ENCODE peak calls at places on chromosome 13, in nine cellular contexts. One of them, this sample, is unnamed.

GRCh38 chr13:19984430-19985218 is 26.1 kb downstream of the ZMYM2 start:
- DNase-seq in caudate nucleus: no peak
- DNase-seq in sigmoid colon: no peak
- DNase-seq in heart left ventricle: no peak
- DNase-seq in prostate gland: no peak
- DNase-seq in aorta: no peak
- DNase-seq in psoas muscle: no peak
- DNase-seq in testis: no peak
- DNase-seq in AG04450: peak; percentile 32
- DNase-seq in this sample: no peak

GRCh38 chr13:99658266-99658991 is 157.2 kb downstream of the TM9SF2 start:
- DNase-seq in caudate nucleus: peak; percentile 67
- DNase-seq in sigmoid colon: peak; percentile 72
- DNase-seq in heart left ventricle: peak; percentile 60
- DNase-seq in prostate gland: peak; percentile 14
- DNase-seq in aorta: peak; percentile 67
- DNase-seq in psoas muscle: peak; percentile 59
- DNase-seq in testis: peak; percentile 58
- DNase-seq in AG04450: no peak
- DNase-seq in this sample: peak; percentile 71

GRCh38 chr13:113015826-113016525 is 47.0 kb downstream of the MCF2L start:
- DNase-seq in caudate nucleus: no peak
- DNase-seq in sigmoid colon: no peak
- DNase-seq in heart left ventricle: no peak
- DNase-seq in prostate gland: no peak
- DNase-seq in aorta: peak; percentile 38
- DNase-seq in psoas muscle: no peak
- DNase-seq in testis: no peak
- DNase-seq in AG04450: no peak
- DNase-seq in this sample: no peak

GRCh38 chr13:111209613-111210012 is 94.5 kb downstream of the ARHGEF7 start:
- DNase-seq in caudate nucleus: no peak
- DNase-seq in sigmoid colon: no peak
- DNase-seq in heart left ventricle: no peak
- DNase-seq in prostate gland: no peak
- DNase-seq in aorta: no peak
- DNase-seq in psoas muscle: no peak
- DNase-seq in testis: no peak
- DNase-seq in AG04450: no peak
- DNase-seq in this sample: no peak

GRCh38 chr13:112842343-112842856 is 126.6 kb upstream of the MCF2L start:
- DNase-seq in caudate nucleus: no peak
- DNase-seq in sigmoid colon: no peak
- DNase-seq in heart left ventricle: peak; percentile 59
- DNase-seq in prostate gland: no peak
- DNase-seq in aorta: no peak
- DNase-seq in psoas muscle: peak; percentile 80
- DNase-seq in testis: peak; percentile 56
- DNase-seq in AG04450: no peak
- DNase-seq in this sample: peak; percentile 77

GRCh38 chr13:25906211-25906661 is 145.6 kb downstream of the SHISA2 start:
- DNase-seq in caudate nucleus: no peak
- DNase-seq in sigmoid colon: no peak
- DNase-seq in heart left ventricle: no peak
- DNase-seq in prostate gland: no peak
- DNase-seq in aorta: no peak
- DNase-seq in psoas muscle: no peak
- DNase-seq in testis: no peak
- DNase-seq in AG04450: no peak
- DNase-seq in this sample: no peak

GRCh38 chr13:65468628-65469027 is 1761.5 kb downstream of the PCDH9 start:
- DNase-seq in caudate nucleus: no peak
- DNase-seq in sigmoid colon: no peak
- DNase-seq in heart left ventricle: no peak
- DNase-seq in prostate gland: no peak
- DNase-seq in aorta: no peak
- DNase-seq in psoas muscle: no peak
- DNase-seq in testis: no peak
- DNase-seq in AG04450: no peak
- DNase-seq in this sample: no peak

GRCh38 chr13:110780410-110780809 is 66.9 kb downstream of the ING1 start:
- DNase-seq in caudate nucleus: no peak
- DNase-seq in sigmoid colon: no peak
- DNase-seq in heart left ventricle: no peak
- DNase-seq in prostate gland: no peak
- DNase-seq in aorta: no peak
- DNase-seq in psoas muscle: no peak
- DNase-seq in testis: no peak
- DNase-seq in AG04450: no peak
- DNase-seq in this sample: no peak

GRCh38 chr13:91216928-91217700 is 130.4 kb upstream of the MIR17HG start:
- DNase-seq in caudate nucleus: no peak
- DNase-seq in sigmoid colon: no peak
- DNase-seq in heart left ventricle: no peak
- DNase-seq in prostate gland: no peak
- DNase-seq in aorta: no peak
- DNase-seq in psoas muscle: no peak
- DNase-seq in testis: no peak
- DNase-seq in AG04450: no peak
- DNase-seq in this sample: no peak

GRCh38 chr13:45257638-45258338 is 56.9 kb upstream of the KCTD4 start:
- DNase-seq in caudate nucleus: no peak
- DNase-seq in sigmoid colon: no peak
- DNase-seq in heart left ventricle: no peak
- DNase-seq in prostate gland: no peak
- DNase-seq in aorta: no peak
- DNase-seq in psoas muscle: no peak
- DNase-seq in testis: no peak
- DNase-seq in AG04450: no peak
- DNase-seq in this sample: no peak

GRCh38 chr13:101323601-101324000 is 92.7 kb downstream of the NALCN start:
- DNase-seq in caudate nucleus: no peak
- DNase-seq in sigmoid colon: no peak
- DNase-seq in heart left ventricle: no peak
- DNase-seq in prostate gland: no peak
- DNase-seq in aorta: no peak
- DNase-seq in psoas muscle: no peak
- DNase-seq in testis: no peak
- DNase-seq in AG04450: no peak
- DNase-seq in this sample: no peak

GRCh38 chr13:101326710-101327109 is 89.6 kb downstream of the NALCN start:
- DNase-seq in caudate nucleus: no peak
- DNase-seq in sigmoid colon: no peak
- DNase-seq in heart left ventricle: no peak
- DNase-seq in prostate gland: no peak
- DNase-seq in aorta: no peak
- DNase-seq in psoas muscle: no peak
- DNase-seq in testis: no peak
- DNase-seq in AG04450: no peak
- DNase-seq in this sample: no peak

GRCh38 chr13:101327844-101328243 is 88.5 kb downstream of the NALCN start:
- DNase-seq in caudate nucleus: no peak
- DNase-seq in sigmoid colon: no peak
- DNase-seq in heart left ventricle: no peak
- DNase-seq in prostate gland: no peak
- DNase-seq in aorta: no peak
- DNase-seq in psoas muscle: no peak
- DNase-seq in testis: no peak
- DNase-seq in AG04450: no peak
- DNase-seq in this sample: no peak

DNA sequence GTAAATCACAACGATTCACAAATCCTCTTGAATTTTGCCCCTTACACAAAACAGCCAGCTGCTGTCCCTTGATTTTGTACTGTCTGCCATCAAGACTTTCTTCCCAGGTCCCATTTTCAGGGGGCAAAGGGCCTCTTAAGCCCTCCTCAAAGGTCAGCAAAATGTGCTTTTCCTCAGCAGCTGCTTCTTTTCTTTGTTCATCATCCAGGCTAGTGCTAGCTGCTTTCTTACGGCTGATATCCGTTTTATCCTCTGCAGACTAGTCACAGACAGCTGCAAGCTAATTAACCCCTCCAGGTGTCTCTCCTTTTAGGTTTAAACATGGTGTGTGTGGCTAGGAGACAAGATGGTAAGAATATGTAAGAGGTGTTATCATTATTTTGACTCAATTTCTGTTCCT is 90.9 kb downstream of the NALCN start:
- DNase-seq in caudate nucleus: no peak
- DNase-seq in sigmoid colon: no peak
- DNase-seq in heart left ventricle: no peak
- DNase-seq in prostate gland: no peak
- DNase-seq in aorta: no peak
- DNase-seq in psoas muscle: no peak
- DNase-seq in testis: no peak
- DNase-seq in AG04450: no peak
- DNase-seq in this sample: no peak
- H3K27ac ChIP-seq in caudate nucleus: no peak overlapping the region
- H3K27ac ChIP-seq in sigmoid colon: no peak overlapping the region
- H3K27ac ChIP-seq in heart left ventricle: no peak overlapping the region
- H3K27ac ChIP-seq in prostate gland: no peak overlapping the region
- H3K27ac ChIP-seq in aorta: no peak overlapping the region
- H3K27ac ChIP-seq in psoas muscle: no peak overlapping the region
- H3K27ac ChIP-seq in testis: no peak overlapping the region
- H3K27ac ChIP-seq in AG04450: no peak overlapping the region
- H3K27ac ChIP-seq in this sample: no peak overlapping the region

DNA sequence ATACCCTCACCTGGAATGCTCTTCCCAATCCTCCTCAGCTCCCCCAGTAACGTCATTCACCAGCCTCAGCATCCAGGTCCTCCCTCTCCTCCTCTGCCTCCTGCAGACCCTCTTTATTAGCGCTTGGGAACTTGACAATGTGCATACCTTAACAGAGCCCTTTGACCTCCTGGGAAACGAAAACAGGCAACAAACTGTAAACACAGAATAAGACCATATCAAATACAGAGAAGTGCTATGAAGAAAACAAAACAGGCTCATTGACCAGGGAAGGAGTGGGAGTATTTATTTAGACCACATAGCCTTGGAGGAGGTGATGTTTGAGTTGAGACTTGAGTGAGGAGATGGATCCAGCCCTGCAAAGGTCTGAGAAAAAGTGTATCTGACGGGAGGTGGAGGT is 107.9 kb upstream of the SLC7A1 start:
- DNase-seq in caudate nucleus: no peak
- DNase-seq in sigmoid colon: no peak
- DNase-seq in heart left ventricle: no peak
- DNase-seq in prostate gland: no peak
- DNase-seq in aorta: no peak
- DNase-seq in psoas muscle: no peak
- DNase-seq in testis: no peak
- DNase-seq in AG04450: no peak
- DNase-seq in this sample: no peak
- H3K27ac ChIP-seq in caudate nucleus: no peak overlapping the region
- H3K27ac ChIP-seq in sigmoid colon: no peak overlapping the region
- H3K27ac ChIP-seq in heart left ventricle: no peak overlapping the region
- H3K27ac ChIP-seq in prostate gland: no peak overlapping the region
- H3K27ac ChIP-seq in aorta: no peak overlapping the region
- H3K27ac ChIP-seq in psoas muscle: no peak overlapping the region
- H3K27ac ChIP-seq in testis: no peak overlapping the region
- H3K27ac ChIP-seq in AG04450: no peak overlapping the region
- H3K27ac ChIP-seq in this sample: no peak overlapping the region

DNA sequence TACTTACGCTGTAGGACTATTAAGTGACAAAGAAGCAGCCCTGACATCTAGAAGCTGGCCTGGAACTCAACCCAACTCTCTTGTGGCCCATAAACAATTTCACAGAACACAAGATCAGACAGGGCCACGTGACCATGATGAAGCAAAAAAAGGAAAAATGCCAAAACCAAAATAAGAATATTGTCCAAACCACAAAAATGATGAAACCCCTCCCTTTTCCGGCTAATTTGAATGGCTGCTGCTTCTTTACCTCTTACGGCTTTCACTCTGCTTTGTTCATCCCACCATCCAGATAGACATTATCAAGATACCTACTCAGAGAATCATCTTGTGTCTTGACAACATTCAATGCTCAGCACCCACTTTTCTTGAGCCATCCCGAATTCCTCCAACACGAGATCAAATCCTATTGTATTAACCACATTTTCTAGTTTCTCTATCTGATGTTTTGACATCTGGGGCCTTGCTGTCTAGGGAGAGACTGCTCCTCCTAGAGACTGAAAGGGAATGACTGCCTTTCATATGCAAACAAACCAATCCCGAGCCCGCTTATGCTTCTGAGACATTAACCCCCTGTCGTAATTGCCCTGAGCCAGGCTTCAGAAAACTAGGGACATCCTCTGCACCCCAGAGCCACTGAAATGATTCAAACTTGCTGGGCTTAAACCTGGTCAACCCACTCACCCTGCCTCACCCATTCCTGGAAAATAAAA is 186.3 kb downstream of the TDRD3 start:
- DNase-seq in caudate nucleus: no peak
- DNase-seq in sigmoid colon: no peak
- DNase-seq in heart left ventricle: no peak
- DNase-seq in prostate gland: no peak
- DNase-seq in aorta: no peak
- DNase-seq in psoas muscle: no peak
- DNase-seq in testis: no peak
- DNase-seq in AG04450: no peak
- DNase-seq in this sample: no peak
- H3K27ac ChIP-seq in caudate nucleus: no peak overlapping the region
- H3K27ac ChIP-seq in sigmoid colon: no peak overlapping the region
- H3K27ac ChIP-seq in heart left ventricle: no peak overlapping the region
- H3K27ac ChIP-seq in prostate gland: no peak overlapping the region
- H3K27ac ChIP-seq in aorta: no peak overlapping the region
- H3K27ac ChIP-seq in psoas muscle: no peak overlapping the region
- H3K27ac ChIP-seq in testis: no peak overlapping the region
- H3K27ac ChIP-seq in AG04450: no peak overlapping the region
- H3K27ac ChIP-seq in this sample: no peak overlapping the region

GRCh38 chr13:46405457-46405856 is 18.4 kb upstream of the RUBCNL start:
- DNase-seq in caudate nucleus: no peak
- DNase-seq in sigmoid colon: no peak
- DNase-seq in heart left ventricle: no peak
- DNase-seq in prostate gland: no peak
- DNase-seq in aorta: no peak
- DNase-seq in psoas muscle: no peak
- DNase-seq in testis: no peak
- DNase-seq in AG04450: no peak
- DNase-seq in this sample: no peak

GRCh38 chr13:46402178-46402577 is 15.1 kb upstream of the RUBCNL start:
- DNase-seq in caudate nucleus: no peak
- DNase-seq in sigmoid colon: no peak
- DNase-seq in heart left ventricle: no peak
- DNase-seq in prostate gland: no peak
- DNase-seq in aorta: no peak
- DNase-seq in psoas muscle: no peak
- DNase-seq in testis: no peak
- DNase-seq in AG04450: no peak
- DNase-seq in this sample: no peak

GRCh38 chr13:46404732-46405097 is 17.7 kb upstream of the RUBCNL start:
- DNase-seq in caudate nucleus: no peak
- DNase-seq in sigmoid colon: no peak
- DNase-seq in heart left ventricle: no peak
- DNase-seq in prostate gland: no peak
- DNase-seq in aorta: no peak
- DNase-seq in psoas muscle: no peak
- DNase-seq in testis: no peak
- DNase-seq in AG04450: no peak
- DNase-seq in this sample: no peak

GRCh38 chr13:46401432-46401831 is 14.4 kb upstream of the RUBCNL start:
- DNase-seq in caudate nucleus: no peak
- DNase-seq in sigmoid colon: no peak
- DNase-seq in heart left ventricle: no peak
- DNase-seq in prostate gland: no peak
- DNase-seq in aorta: no peak
- DNase-seq in psoas muscle: no peak
- DNase-seq in testis: no peak
- DNase-seq in AG04450: no peak
- DNase-seq in this sample: no peak

GRCh38 chr13:46403851-46404731 is 17.0 kb upstream of the RUBCNL start:
- DNase-seq in caudate nucleus: no peak
- DNase-seq in sigmoid colon: no peak
- DNase-seq in heart left ventricle: peak; percentile 26
- DNase-seq in prostate gland: no peak
- DNase-seq in aorta: no peak
- DNase-seq in psoas muscle: no peak
- DNase-seq in testis: no peak
- DNase-seq in AG04450: no peak
- DNase-seq in this sample: no peak
- H3K27ac ChIP-seq in caudate nucleus: peak overlapping the region; percentile 76
- H3K27ac ChIP-seq in sigmoid colon: no peak overlapping the region
- H3K27ac ChIP-seq in heart left ventricle: no peak overlapping the region
- H3K27ac ChIP-seq in prostate gland: no peak overlapping the region
- H3K27ac ChIP-seq in aorta: no peak overlapping the region
- H3K27ac ChIP-seq in psoas muscle: no peak overlapping the region
- H3K27ac ChIP-seq in testis: no peak overlapping the region
- H3K27ac ChIP-seq in AG04450: no peak overlapping the region
- H3K27ac ChIP-seq in this sample: no peak overlapping the region

This sample was measured in right atrium auricular region.